ENCODE peak calls at places on chromosomes 5 and 9, in nine cellular contexts. One of them, this sample, is unnamed.
A peak's percentile ranks its signal among the peaks of the same experiment; 100 is the strongest.

GRCh38 chr9:34413229-34413852 is 36.6 kb upstream of the MYORG start:
- DNase-seq in uterus: no peak
- DNase-seq in upper lobe of left lung: no peak
- DNase-seq in HCT116: no peak
- DNase-seq in heart left ventricle: no peak
- DNase-seq in aorta: no peak
- DNase-seq in breast epithelium: peak; percentile 60
- DNase-seq in fibroblast of lung: peak; percentile 29
- DNase-seq in GM23338: peak; percentile 90
- DNase-seq in this sample: no peak

GRCh38 chr9:121774715-121775613 is 123.5 kb downstream of the DAB2IP start:
- DNase-seq in heart left ventricle: peak; percentile 6
- DNase-seq in uterus: no peak
- DNase-seq in GM23338: no peak
- DNase-seq in upper lobe of left lung: no peak
- DNase-seq in breast epithelium: peak; percentile 43
- DNase-seq in aorta: peak; percentile 67
- DNase-seq in fibroblast of lung: no peak
- DNase-seq in HCT116: no peak
- DNase-seq in this sample: no peak

GRCh38 chr5:108728566-108729305 is 19.0 kb upstream of the FER start:
- DNase-seq in breast epithelium: no peak
- DNase-seq in HCT116: no peak
- DNase-seq in GM23338: peak; percentile 5
- DNase-seq in heart left ventricle: peak; percentile 10
- DNase-seq in uterus: no peak
- DNase-seq in aorta: no peak
- DNase-seq in upper lobe of left lung: no peak
- DNase-seq in fibroblast of lung: no peak
- DNase-seq in this sample: no peak

GRCh38 chr5:133340002-133340755 is 272.2 kb downstream of the FSTL4 start:
- DNase-seq in fibroblast of lung: no peak
- DNase-seq in GM23338: no peak
- DNase-seq in aorta: no peak
- DNase-seq in heart left ventricle: no peak
- DNase-seq in upper lobe of left lung: no peak
- DNase-seq in HCT116: no peak
- DNase-seq in breast epithelium: peak; percentile 20
- DNase-seq in uterus: no peak
- DNase-seq in this sample: no peak

GRCh38 chr9:114893221-114893620 is 37.2 kb downstream of the TNFSF8 start:
- DNase-seq in aorta: no peak
- DNase-seq in upper lobe of left lung: no peak
- DNase-seq in heart left ventricle: no peak
- DNase-seq in HCT116: no peak
- DNase-seq in fibroblast of lung: no peak
- DNase-seq in uterus: no peak
- DNase-seq in breast epithelium: no peak
- DNase-seq in GM23338: no peak
- DNase-seq in this sample: peak; percentile 37

GRCh38 chr5:83744851-83745250 is 24.2 kb upstream of the HAPLN1 start:
- DNase-seq in aorta: no peak
- DNase-seq in breast epithelium: no peak
- DNase-seq in fibroblast of lung: peak; percentile 50
- DNase-seq in upper lobe of left lung: no peak
- DNase-seq in uterus: no peak
- DNase-seq in HCT116: no peak
- DNase-seq in heart left ventricle: no peak
- DNase-seq in GM23338: no peak
- DNase-seq in this sample: no peak

GRCh38 chr9:136095028-136095494 is at the start of gene NACC2:
- DNase-seq in fibroblast of lung: peak; percentile 66
- DNase-seq in breast epithelium: no peak
- DNase-seq in GM23338: peak; percentile 71
- DNase-seq in aorta: peak; percentile 90
- DNase-seq in uterus: peak; percentile 61
- DNase-seq in heart left ventricle: peak; percentile 77
- DNase-seq in upper lobe of left lung: peak; percentile 95
- DNase-seq in HCT116: no peak
- DNase-seq in this sample: no peak

GRCh38 chr9:21294325-21294724 is 10.8 kb downstream of the IFNA5 start:
- DNase-seq in GM23338: no peak
- DNase-seq in fibroblast of lung: peak; percentile 64
- DNase-seq in uterus: no peak
- DNase-seq in aorta: no peak
- DNase-seq in breast epithelium: no peak
- DNase-seq in HCT116: peak; percentile 81
- DNase-seq in heart left ventricle: no peak
- DNase-seq in upper lobe of left lung: no peak
- DNase-seq in this sample: no peak

GRCh38 chr9:122095010-122095767 is 2.1 kb upstream of the TTLL11 start:
- DNase-seq in uterus: peak; percentile 46
- DNase-seq in aorta: no peak
- DNase-seq in HCT116: peak; percentile 66
- DNase-seq in fibroblast of lung: peak; percentile 44
- DNase-seq in heart left ventricle: no peak
- DNase-seq in breast epithelium: no peak
- DNase-seq in GM23338: peak; percentile 86
- DNase-seq in upper lobe of left lung: no peak
- DNase-seq in this sample: no peak

GRCh38 chr5:136382071-136382470 is 16.7 kb upstream of the TRPC7 start:
- DNase-seq in upper lobe of left lung: no peak
- DNase-seq in breast epithelium: no peak
- DNase-seq in fibroblast of lung: no peak
- DNase-seq in heart left ventricle: no peak
- DNase-seq in uterus: no peak
- DNase-seq in aorta: no peak
- DNase-seq in HCT116: no peak
- DNase-seq in GM23338: peak; percentile 92
- DNase-seq in this sample: no peak

GRCh38 chr5:135944967-135945560 is 9.7 kb downstream of the LECT2 start:
- DNase-seq in heart left ventricle: peak; percentile 51
- DNase-seq in upper lobe of left lung: no peak
- DNase-seq in breast epithelium: no peak
- DNase-seq in GM23338: peak; percentile 92
- DNase-seq in uterus: peak; percentile 71
- DNase-seq in HCT116: peak; percentile 71
- DNase-seq in aorta: no peak
- DNase-seq in fibroblast of lung: peak; percentile 78
- DNase-seq in this sample: no peak

GRCh38 chr5:38780950-38781349 is 64.9 kb upstream of the OSMR start:
- DNase-seq in aorta: no peak
- DNase-seq in uterus: peak; percentile 70
- DNase-seq in GM23338: no peak
- DNase-seq in HCT116: no peak
- DNase-seq in breast epithelium: peak; percentile 59
- DNase-seq in fibroblast of lung: peak; percentile 80
- DNase-seq in upper lobe of left lung: no peak
- DNase-seq in heart left ventricle: peak; percentile 70
- DNase-seq in this sample: no peak

GRCh38 chr9:20754556-20754955 is 70.5 kb downstream of the FOCAD start:
- DNase-seq in uterus: no peak
- DNase-seq in HCT116: no peak
- DNase-seq in aorta: no peak
- DNase-seq in upper lobe of left lung: no peak
- DNase-seq in heart left ventricle: no peak
- DNase-seq in fibroblast of lung: peak; percentile 70
- DNase-seq in GM23338: no peak
- DNase-seq in breast epithelium: no peak
- DNase-seq in this sample: no peak

GRCh38 chr9:127777368-127777960 is 1.0 kb downstream of the SH2D3C start:
- DNase-seq in GM23338: no peak
- DNase-seq in aorta: no peak
- DNase-seq in heart left ventricle: no peak
- DNase-seq in uterus: no peak
- DNase-seq in upper lobe of left lung: no peak
- DNase-seq in fibroblast of lung: no peak
- DNase-seq in breast epithelium: no peak
- DNase-seq in HCT116: no peak
- DNase-seq in this sample: no peak

GRCh38 chr9:127779136-127779981 is 893 bp upstream of the SH2D3C start:
- DNase-seq in uterus: no peak
- DNase-seq in GM23338: no peak
- DNase-seq in upper lobe of left lung: no peak
- DNase-seq in HCT116: no peak
- DNase-seq in breast epithelium: no peak
- DNase-seq in fibroblast of lung: no peak
- DNase-seq in heart left ventricle: peak; percentile 23
- DNase-seq in aorta: no peak
- DNase-seq in this sample: no peak

GRCh38 chr9:127776919-127777280 is 1.6 kb downstream of the SH2D3C start:
- DNase-seq in HCT116: no peak
- DNase-seq in upper lobe of left lung: no peak
- DNase-seq in uterus: no peak
- DNase-seq in heart left ventricle: no peak
- DNase-seq in fibroblast of lung: no peak
- DNase-seq in GM23338: no peak
- DNase-seq in breast epithelium: no peak
- DNase-seq in aorta: no peak
- DNase-seq in this sample: no peak

GRCh38 chr9:127780126-127780885 is 1.8 kb upstream of the SH2D3C start:
- DNase-seq in GM23338: no peak
- DNase-seq in breast epithelium: no peak
- DNase-seq in upper lobe of left lung: no peak
- DNase-seq in heart left ventricle: no peak
- DNase-seq in uterus: no peak
- DNase-seq in fibroblast of lung: no peak
- DNase-seq in aorta: no peak
- DNase-seq in HCT116: no peak
- DNase-seq in this sample: no peak

DNA sequence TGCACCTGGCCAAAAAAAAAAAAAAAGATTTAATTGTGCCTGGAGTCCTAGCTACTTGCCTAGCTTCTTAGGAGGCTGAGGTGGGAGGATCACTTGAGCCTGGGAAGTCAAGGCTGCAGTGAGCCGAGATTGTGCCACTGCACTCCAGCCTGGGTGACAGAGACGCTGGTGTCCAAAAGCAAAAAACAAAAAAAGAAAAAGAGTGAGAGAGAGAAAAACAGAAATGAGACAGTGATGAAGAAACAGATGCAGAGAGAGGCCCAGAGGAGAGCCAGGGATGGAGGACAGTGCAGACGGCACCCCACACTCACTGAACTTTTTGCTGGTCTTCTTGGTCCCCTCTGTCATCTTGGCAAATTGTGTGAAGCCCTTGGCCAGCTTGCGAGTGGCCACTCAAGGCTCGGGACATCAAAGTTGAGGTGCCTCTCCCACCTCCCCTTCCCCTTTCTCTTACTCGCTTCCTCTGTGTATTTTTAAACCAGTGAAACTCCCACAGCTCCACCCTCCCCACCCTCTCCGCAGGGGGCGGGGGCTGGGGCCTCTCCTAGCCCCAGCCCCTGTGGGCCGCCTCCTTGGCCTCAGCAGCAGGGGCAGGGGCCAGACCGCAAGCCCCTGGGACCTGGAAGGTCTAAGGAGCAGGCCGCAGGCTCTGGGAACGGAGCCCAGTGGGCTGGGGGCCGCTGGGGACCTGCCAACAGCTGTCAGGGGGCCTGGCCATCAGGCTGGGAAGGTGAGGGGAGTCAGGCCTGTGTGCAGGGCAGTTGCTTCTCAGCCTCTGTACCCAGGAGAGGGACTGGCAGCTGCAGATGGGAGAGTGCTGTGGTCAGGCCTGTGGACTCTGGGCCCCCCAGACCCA is at the start of gene SH2D3C:
- DNase-seq in aorta: no peak
- DNase-seq in fibroblast of lung: no peak
- DNase-seq in uterus: no peak
- DNase-seq in heart left ventricle: peak; percentile 77
- DNase-seq in HCT116: no peak
- DNase-seq in upper lobe of left lung: peak; percentile 84
- DNase-seq in breast epithelium: no peak
- DNase-seq in GM23338: no peak
- DNase-seq in this sample: no peak
- H3K4me1 ChIP-seq in aorta: no peaks in the 10 kb centered on the region
- H3K4me1 ChIP-seq in fibroblast of lung: no peaks in the 10 kb centered on the region
- H3K4me1 ChIP-seq in uterus: no peaks in the 10 kb centered on the region
- H3K4me1 ChIP-seq in heart left ventricle: no peaks in the 10 kb centered on the region
- H3K4me1 ChIP-seq in HCT116: no peaks in the 10 kb centered on the region
- H3K4me1 ChIP-seq in upper lobe of left lung: peaks cover 41% of the 10 kb centered on the region
- H3K4me1 ChIP-seq in breast epithelium: no peaks in the 10 kb centered on the region
- H3K4me1 ChIP-seq in GM23338: peaks cover 5% of the 10 kb centered on the region
- H3K4me1 ChIP-seq in this sample: peaks cover 14% of the 10 kb centered on the region

GRCh38 chr5:116572375-116573278 is 2.0 kb downstream of the SEMA6A start:
- DNase-seq in breast epithelium: peak; percentile 57
- DNase-seq in uterus: peak; percentile 34
- DNase-seq in GM23338: peak; percentile 56
- DNase-seq in fibroblast of lung: peak; percentile 6
- DNase-seq in HCT116: no peak
- DNase-seq in upper lobe of left lung: peak; percentile 83
- DNase-seq in aorta: peak; percentile 77
- DNase-seq in heart left ventricle: peak; percentile 58
- DNase-seq in this sample: no peak
- H3K27ac ChIP-seq in breast epithelium: peak overlapping the region; percentile 80
- H3K27ac ChIP-seq in uterus: peak overlapping the region; percentile 83
- H3K27ac ChIP-seq in GM23338: peak overlapping the region; percentile 60
- H3K27ac ChIP-seq in fibroblast of lung: no peak overlapping the region
- H3K27ac ChIP-seq in HCT116: no peak overlapping the region
- H3K27ac ChIP-seq in upper lobe of left lung: peak overlapping the region; percentile 81
- H3K27ac ChIP-seq in aorta: no peak overlapping the region
- H3K27ac ChIP-seq in heart left ventricle: peak overlapping the region; percentile 83
- H3K27ac ChIP-seq in this sample: peak overlapping the region; percentile 83

GRCh38 chr5:55096186-55096585 is 6.3 kb upstream of the GZMA start:
- DNase-seq in uterus: no peak
- DNase-seq in breast epithelium: no peak
- DNase-seq in fibroblast of lung: no peak
- DNase-seq in GM23338: no peak
- DNase-seq in heart left ventricle: no peak
- DNase-seq in upper lobe of left lung: no peak
- DNase-seq in HCT116: no peak
- DNase-seq in aorta: no peak
- DNase-seq in this sample: no peak
- H3K4me1 ChIP-seq in uterus: no peaks in the 10 kb centered on the region
- H3K4me1 ChIP-seq in breast epithelium: no peaks in the 10 kb centered on the region
- H3K4me1 ChIP-seq in fibroblast of lung: no peaks in the 10 kb centered on the region
- H3K4me1 ChIP-seq in GM23338: no peaks in the 10 kb centered on the region
- H3K4me1 ChIP-seq in heart left ventricle: no peaks in the 10 kb centered on the region
- H3K4me1 ChIP-seq in upper lobe of left lung: no peaks in the 10 kb centered on the region
- H3K4me1 ChIP-seq in HCT116: no peaks in the 10 kb centered on the region
- H3K4me1 ChIP-seq in aorta: no peaks in the 10 kb centered on the region
- H3K4me1 ChIP-seq in this sample: no peaks in the 10 kb centered on the region

DNA sequence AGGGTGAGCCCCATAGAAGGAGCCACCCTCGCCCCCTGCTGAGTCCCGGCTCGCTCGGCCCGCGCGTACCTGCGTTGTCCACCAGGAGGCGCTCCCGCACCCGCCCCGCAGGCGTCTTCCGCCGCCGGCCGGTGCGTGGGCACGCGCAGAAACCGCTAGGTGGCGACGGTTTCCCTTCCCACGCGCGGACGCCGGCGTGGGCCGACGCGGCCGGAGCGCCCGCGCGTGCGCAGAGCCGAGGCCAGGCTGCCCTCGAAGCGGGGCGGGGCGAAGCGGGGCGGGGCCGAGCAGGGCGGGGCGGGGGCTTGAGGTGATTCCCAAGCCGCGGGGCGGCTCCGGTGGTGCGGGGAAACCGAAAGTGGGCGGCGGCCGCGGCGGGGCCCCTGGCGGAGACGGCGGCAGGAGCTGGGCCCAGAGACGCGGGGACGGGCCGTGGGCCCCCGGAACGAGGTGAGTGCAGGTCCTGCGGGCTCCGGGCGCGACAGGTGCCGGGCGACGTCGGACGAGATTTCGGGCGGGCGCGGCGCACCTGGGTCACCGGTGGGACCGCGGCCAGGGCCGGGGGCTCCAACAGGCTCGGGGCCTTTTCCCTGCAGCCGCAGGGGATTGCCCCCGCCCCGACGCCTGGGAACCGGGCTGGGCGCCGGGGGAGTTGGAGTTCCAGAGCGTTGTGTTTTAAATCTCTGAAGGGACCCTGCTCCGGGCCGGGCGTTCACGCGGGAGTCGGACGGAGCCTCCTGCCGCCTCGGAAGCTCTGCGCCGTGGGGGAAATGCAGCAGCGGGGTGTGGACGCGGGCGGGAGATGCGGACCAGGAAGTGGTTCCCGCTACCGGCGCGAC is at the start of gene TDRD7:
- DNase-seq in HCT116: peak; percentile 61
- DNase-seq in upper lobe of left lung: peak; percentile 99
- DNase-seq in fibroblast of lung: peak; percentile 54
- DNase-seq in heart left ventricle: peak; percentile 87
- DNase-seq in aorta: peak; percentile 97
- DNase-seq in uterus: peak; percentile 81
- DNase-seq in breast epithelium: peak; percentile 75
- DNase-seq in GM23338: peak; percentile 72
- DNase-seq in this sample: no peak
- H3K27ac ChIP-seq in HCT116: peak within 1 kb of the TSS; percentile 47
- H3K27ac ChIP-seq in upper lobe of left lung: peak within 1 kb of the TSS; percentile 87
- H3K27ac ChIP-seq in fibroblast of lung: peak within 1 kb of the TSS; percentile 54
- H3K27ac ChIP-seq in heart left ventricle: peak within 1 kb of the TSS; percentile 84
- H3K27ac ChIP-seq in aorta: no peak within 1 kb of the TSS
- H3K27ac ChIP-seq in uterus: peak within 1 kb of the TSS; percentile 86
- H3K27ac ChIP-seq in breast epithelium: peak within 1 kb of the TSS; percentile 85
- H3K27ac ChIP-seq in GM23338: no peak within 1 kb of the TSS
- H3K27ac ChIP-seq in this sample: peak within 1 kb of the TSS; percentile 85

This sample was measured in esophagus muscularis mucosa.